ENCODE peak calls at places on chromosomes 4 and X, in six cellular contexts. W, G, Q, I, A and S are unnamed samples.

GRCh38 chr4:130210871-130211270 is 1114.9 kb downstream of the C4orf33 start:
- DNase-seq in Q (peak), W (no peak), I (no peak), G (no peak), A (peak), S (no peak)

GRCh38 chr4:180913750-180914149 is 1329.5 kb upstream of the TENM3 start:
- DNase-seq in W (peak), G (peak), I (no peak), Q (peak), A (no peak), S (no peak)

GRCh38 chr4:155667538-155668511 is 1.2 kb downstream of the GUCY1A1 start:
- DNase-seq in A (peak), W (peak), I (peak), Q (peak), G (peak), S (peak)

GRCh38 chr4:185741795-185742194 is 70.2 kb downstream of the SORBS2 start:
- DNase-seq in I (no peak), G (no peak), Q (no peak), A (no peak), W (no peak), S (no peak)

GRCh38 chr4:148239406-148239805 is 202.8 kb downstream of the NR3C2 start:
- DNase-seq in A (no peak), Q (no peak), W (no peak), I (no peak), G (no peak), S (no peak)

GRCh38 chrX:153900806-153901752 is 3.4 kb upstream of the AVPR2 start:
- DNase-seq in A (peak), W (no peak), Q (peak), I (peak), G (peak), S (no peak)

GRCh38 chr4:103787057-103787456 is 67.3 kb upstream of the TACR3 start:
- DNase-seq in A (no peak), I (no peak), W (no peak), G (no peak), Q (no peak), S (no peak)

GRCh38 chrX:132821974-132822633 is 136.3 kb downstream of the HS6ST2 start:
- DNase-seq in A (no peak), Q (no peak), W (no peak), G (no peak), I (no peak), S (no peak)

GRCh38 chrX:70998402-70999027 is 67.6 kb upstream of the SLC7A3 start:
- DNase-seq in I (peak), Q (peak), A (peak), W (peak), G (peak), S (no peak)

GRCh38 chr4:83282049-83282535 is 2.5 kb downstream of the COQ2 start:
- DNase-seq in W (peak), Q (peak), A (peak), G (peak), I (no peak), S (peak)

GRCh38 chrX:1341531-1342179 is 5.1 kb downstream of the IL3RA start:
- DNase-seq in A (no peak), I (no peak), W (no peak), G (no peak), Q (no peak), S (no peak)

GRCh38 chrX:11435568-11435967 is 142.4 kb downstream of the AMELX start:
- DNase-seq in A (no peak), G (peak), I (no peak), W (no peak), Q (peak), S (no peak)

GRCh38 chr4:128775916-128776315 is 33.6 kb upstream of the JADE1 start:
- DNase-seq in Q (no peak), W (no peak), I (no peak), A (peak), G (no peak), S (no peak)

GRCh38 chr4:87512400-87512799 is 16.8 kb downstream of the SPARCL1 start:
- DNase-seq in I (no peak), A (no peak), Q (no peak), W (no peak), G (no peak), S (no peak)

GRCh38 chr4:8192748-8193738 is 6.0 kb upstream of the SH3TC1 start:
- DNase-seq in W (no peak), A (peak), Q (peak), I (no peak), G (peak), S (no peak)

GRCh38 chrX:138858438-138858837 is 146.9 kb upstream of the FGF13 start:
- DNase-seq in Q (peak), I (no peak), W (no peak), A (no peak), G (peak), S (no peak)

DNA sequence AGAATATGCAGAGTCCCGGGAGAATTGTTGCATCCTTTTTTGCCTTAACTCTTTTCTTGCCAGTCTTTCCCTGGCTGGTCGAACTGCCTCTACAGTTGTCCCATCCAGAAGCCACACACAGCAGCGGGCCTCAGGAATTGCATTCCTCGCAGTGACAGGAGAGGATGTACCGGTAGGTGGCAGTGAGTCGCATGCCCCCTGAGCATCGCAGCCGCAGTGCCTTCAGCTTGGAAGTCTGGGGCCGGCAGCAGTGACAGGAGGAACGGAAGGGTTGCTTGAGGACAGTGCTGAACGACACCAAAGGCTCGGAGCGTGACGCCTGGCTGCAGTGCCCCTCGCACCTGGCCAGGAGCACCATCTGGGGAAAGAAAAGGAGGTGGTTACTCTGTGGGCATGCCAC is 23.5 kb downstream of the NDP start:
- DNase-seq in G (no peak), W (no peak), I (peak), A (peak), Q (no peak), S (peak)
- H2AFZ ChIP-seq in G (no peak), W (peak), I (no peak), A (no peak), Q (no peak), S (no peak)

DNA sequence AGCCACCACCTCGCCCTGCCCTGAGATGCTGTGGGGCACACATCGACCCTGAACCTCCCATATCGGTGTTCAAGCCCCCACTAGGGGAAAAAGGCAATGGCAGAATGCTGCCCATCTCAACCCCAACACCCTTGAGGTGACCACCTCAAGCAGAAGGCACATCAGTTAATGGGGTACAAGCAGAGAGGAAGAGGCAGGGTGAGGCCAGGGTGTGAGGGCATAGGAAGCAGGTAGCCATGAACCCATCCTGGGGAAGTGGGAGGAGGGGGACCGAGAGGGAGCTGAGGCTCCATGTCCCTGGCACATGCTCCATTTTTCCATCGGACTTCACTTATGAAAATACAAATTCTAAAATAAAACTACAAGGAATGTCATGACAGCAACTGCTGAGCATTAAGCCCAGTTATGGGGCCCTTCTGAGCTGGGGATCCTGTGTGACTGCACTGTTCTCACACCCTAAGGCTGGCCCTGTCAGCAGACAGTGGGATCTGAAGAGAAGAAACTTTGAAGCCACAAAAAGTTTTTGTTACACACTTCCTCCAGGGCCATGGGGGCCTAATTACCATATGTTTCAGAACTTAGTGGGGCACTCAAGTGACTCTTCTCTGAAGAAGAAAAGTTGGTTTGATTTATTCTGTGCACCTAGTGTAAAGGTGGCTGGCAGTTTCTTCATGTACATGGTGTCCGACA is 68.2 kb upstream of the FAM241A start:
- DNase-seq in G (no peak), I (no peak), W (no peak), Q (no peak), A (no peak), S (no peak)
- H2AK5ac ChIP-seq in G (no peak), I (no peak), W (peak), Q (no peak), A (peak), S (no peak)

GRCh38 chrX:48852857-48853256 is 17.4 kb upstream of the PCSK1N start:
- DNase-seq in A (no peak), Q (no peak), W (no peak), G (no peak), I (no peak), S (no peak)

GRCh38 chrX:48854898-48855297 is 19.5 kb upstream of the PCSK1N start:
- DNase-seq in A (peak), I (no peak), Q (peak), W (no peak), G (no peak), S (no peak)
- H2AFZ ChIP-seq in A (no peak), I (no peak), Q (no peak), W (no peak), G (no peak), S (no peak)

GRCh38 chr4:54496412-54496811 is 161.3 kb upstream of the KIT start:
- DNase-seq in W (no peak), I (no peak), G (no peak), A (no peak), Q (no peak), S (no peak)
- H2AK5ac ChIP-seq in W (no peak), I (no peak), G (no peak), A (peak), Q (peak), S (no peak)

GRCh38 chr4:41218703-41219102 is 4.4 kb upstream of the APBB2 start:
- DNase-seq in W (no peak), A (no peak), I (no peak), G (no peak), Q (no peak), S (no peak)
- H2AFZ ChIP-seq in W (no peak), A (no peak), I (no peak), G (no peak), Q (no peak), S (no peak)

DNA sequence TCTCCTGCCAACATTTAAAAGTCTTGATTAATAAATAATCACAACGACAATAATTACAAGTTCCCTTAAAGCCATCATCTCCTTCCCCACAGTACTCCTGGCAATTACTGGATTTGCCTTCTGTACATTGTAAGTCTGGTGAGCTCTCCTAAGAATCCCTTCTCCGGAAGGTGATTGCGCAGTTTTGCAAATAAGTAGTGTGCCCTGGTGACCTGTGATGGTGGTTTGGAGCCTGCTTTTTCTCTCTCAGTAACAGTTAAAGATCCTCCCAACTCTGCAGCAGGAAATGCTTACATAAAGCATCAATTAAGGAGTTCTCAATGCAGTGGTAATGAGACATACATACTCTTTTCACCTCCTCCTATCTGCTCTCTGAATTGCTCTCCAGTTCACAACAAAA is 159.7 kb downstream of the SH2D1A start:
- DNase-seq in I (no peak), Q (peak), A (no peak), W (no peak), G (no peak), S (no peak)
- H2AK5ac ChIP-seq in I (no peak), Q (no peak), A (no peak), W (no peak), G (no peak), S (no peak)